ENCODE peak calls at places on chromosomes 5 and 9, in four cellular contexts. H is body of pancreas, Z is islet precursor cell, Q is osteoblast. Y is an unnamed sample.

GRCh38 chr5:41763096-41763495 is 107.1 kb downstream of the OXCT1 start:
- DNase-seq in H (no peak), Z (peak), Q (no peak), Y (peak)

GRCh38 chr9:133371261-133371711 is 4.6 kb downstream of the SURF4 start:
- DNase-seq in H (no peak), Z (no peak), Q (peak), Y (no peak)

GRCh38 chr9:37198831-37199230 is 78.5 kb downstream of the ZCCHC7 start:
- DNase-seq in H (no peak), Z (no peak), Q (no peak), Y (no peak)

GRCh38 chr5:83507431-83507830 is 35.9 kb downstream of the VCAN start:
- DNase-seq in H (no peak), Z (no peak), Q (peak), Y (no peak)

GRCh38 chr5:122259995-122260394 is 52.0 kb upstream of the SNCAIP start:
- DNase-seq in H (no peak), Z (peak), Q (no peak), Y (peak)

GRCh38 chr9:18791074-18791473 is 241.9 kb downstream of the SAXO1 start:
- DNase-seq in H (no peak), Z (peak), Q (no peak), Y (no peak)

GRCh38 chr5:165630211-165630866 is 2124.9 kb downstream of the MAT2B start:
- DNase-seq in H (peak), Z (peak), Q (peak), Y (peak)

GRCh38 chr5:37777472-37778135 is 62.2 kb downstream of the GDNF start:
- DNase-seq in H (no peak), Z (no peak), Q (peak), Y (peak)

GRCh38 chr9:22244141-22245011 is 202.2 kb upstream of the DMRTA1 start:
- DNase-seq in H (peak), Z (peak), Q (peak), Y (peak)

GRCh38 chr5:132905938-132906337 is 32.5 kb downstream of the LEAP2 start:
- DNase-seq in H (peak), Z (no peak), Q (no peak), Y (no peak)

GRCh38 chr9:98983295-98984268 is 39.9 kb downstream of the COL15A1 start:
- DNase-seq in H (no peak), Z (peak), Q (peak), Y (peak)

Y was measured in GM03348.